ENCODE peak calls at places on chromosomes 1 and 21, in four cellular contexts. P, C, Z and Y are unnamed samples.

GRCh38 chr1:21843208-21843607 is 31.1 kb downstream of the LDLRAD2 start:
- DNase-seq in P (no peak), C (no peak), Z (no peak), Y (no peak)

GRCh38 chr21:29342394-29342957 is 43.8 kb downstream of the BACH1 start:
- DNase-seq in P (no peak), C (no peak), Z (peak), Y (no peak)

GRCh38 chr21:42640486-42640885 is 12.9 kb upstream of the PDE9A start:
- DNase-seq in P (no peak), C (no peak), Z (no peak), Y (no peak)

GRCh38 chr1:20588634-20589225 is at the start of gene CDA:
- DNase-seq in P (no peak), C (peak), Z (no peak), Y (peak)

GRCh38 chr21:36691539-36692124 is 7.3 kb upstream of the SIM2 start:
- DNase-seq in P (no peak), C (no peak), Z (no peak), Y (no peak)

GRCh38 chr1:63784083-63784482 is 10.3 kb downstream of the ROR1 start:
- DNase-seq in P (no peak), C (no peak), Z (no peak), Y (no peak)

GRCh38 chr1:158527190-158527815 is 26.9 kb downstream of the OR6Y1 start:
- DNase-seq in P (peak), C (peak), Z (no peak), Y (no peak)

GRCh38 chr1:101238681-101239094 is 1.9 kb downstream of the S1PR1 start:
- DNase-seq in P (peak), C (peak), Z (no peak), Y (peak)

GRCh38 chr1:210446479-210446878 is 117.8 kb downstream of the HHAT start:
- DNase-seq in P (no peak), C (no peak), Z (no peak), Y (no peak)

GRCh38 chr1:2110191-2110737 is 60.1 kb downstream of the PRKCZ start:
- DNase-seq in P (no peak), C (no peak), Z (no peak), Y (no peak)

GRCh38 chr1:78003882-78004718 is 639 bp upstream of the DNAJB4 start:
- DNase-seq in P (peak), C (peak), Z (peak), Y (peak)

GRCh38 chr21:40841524-40842196 is 5.3 kb downstream of the DSCAM start:
- DNase-seq in P (peak), C (peak), Z (no peak), Y (peak)

GRCh38 chr1:81899214-81899613 is 98.5 kb downstream of the ADGRL2 start:
- DNase-seq in P (no peak), C (no peak), Z (no peak), Y (no peak)

GRCh38 chr1:204127597-204128242 is 24.1 kb downstream of the ETNK2 start:
- DNase-seq in P (peak), C (peak), Z (no peak), Y (peak)

GRCh38 chr1:3072178-3072947 is 3.4 kb downstream of the PRDM16 start:
- DNase-seq in P (no peak), C (no peak), Z (no peak), Y (peak)

GRCh38 chr1:27574871-27575831 is 28.8 kb downstream of the AHDC1 start:
- DNase-seq in P (peak), C (no peak), Z (no peak), Y (peak)

GRCh38 chr1:222583079-222583478 is 6.7 kb downstream of the TAF1A start:
- DNase-seq in P (no peak), C (no peak), Z (peak), Y (no peak)

GRCh38 chr21:45108808-45109800 is 34.7 kb downstream of the ADARB1 start:
- DNase-seq in P (no peak), C (no peak), Z (no peak), Y (no peak)

GRCh38 chr1:77322061-77322900 is 40.5 kb downstream of the AK5 start:
- DNase-seq in P (peak), C (peak), Z (no peak), Y (no peak)

GRCh38 chr1:177472567-177472966 is 301.8 kb downstream of the BRINP2 start:
- DNase-seq in P (no peak), C (no peak), Z (no peak), Y (no peak)

GRCh38 chr1:184988506-184988905 is 14.2 kb upstream of the NIBAN1 start:
- DNase-seq in P (no peak), C (no peak), Z (no peak), Y (no peak)

GRCh38 chr1:164768045-164768402 is 209.0 kb downstream of the PBX1 start:
- DNase-seq in P (no peak), C (no peak), Z (no peak), Y (no peak)

GRCh38 chr1:178768423-178768822 is 43.4 kb downstream of the RALGPS2 start:
- DNase-seq in P (peak), C (peak), Z (no peak), Y (no peak)

GRCh38 chr1:188228623-188229022 is 1399.9 kb downstream of the PLA2G4A start:
- DNase-seq in P (no peak), C (no peak), Z (no peak), Y (no peak)

GRCh38 chr1:224211262-224211962 is 28.4 kb downstream of the DEGS1 start:
- DNase-seq in P (peak), C (peak), Z (no peak), Y (no peak)

GRCh38 chr1:220680085-220680687 is 10.0 kb upstream of the C1orf115 start:
- DNase-seq in P (peak), C (peak), Z (no peak), Y (no peak)

GRCh38 chr1:27179373-27179772 is 24.4 kb upstream of the SLC9A1 start:
- DNase-seq in P (no peak), C (no peak), Z (no peak), Y (no peak)

DNA sequence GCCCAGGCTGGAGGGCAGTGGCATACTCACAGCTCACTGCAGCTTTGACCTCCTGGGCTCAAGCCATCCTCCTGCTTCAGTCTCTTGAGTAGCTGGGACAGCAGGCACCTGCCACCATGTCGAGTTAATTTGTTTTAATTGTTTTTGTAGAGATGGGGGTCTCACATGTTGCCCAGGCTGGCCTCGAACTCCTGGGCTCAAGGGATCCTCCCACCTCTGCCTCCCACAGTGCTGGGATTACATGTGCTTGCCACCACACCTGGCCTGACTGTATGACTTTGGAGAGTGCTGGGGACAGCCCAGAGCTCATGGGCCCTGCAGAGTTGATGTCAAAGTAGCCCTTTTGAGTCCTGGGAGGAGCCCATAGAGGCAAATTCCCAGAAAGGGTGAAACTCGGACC is 1.8 kb downstream of the OBSCN start:
- DNase-seq in P (no peak), C (no peak), Z (no peak), Y (no peak)
- TF ChIP-seq CREB1 in P (no peak), C (no peak), Z (no peak), Y (no peak)

GRCh38 chr1:235052067-235053008 is 76.3 kb downstream of the TOMM20 start:
- DNase-seq in P (no peak), C (no peak), Z (no peak), Y (no peak)
- TF ChIP-seq TCF7 in P (no peak), C (no peak), Z (no peak), Y (no peak)

DNA sequence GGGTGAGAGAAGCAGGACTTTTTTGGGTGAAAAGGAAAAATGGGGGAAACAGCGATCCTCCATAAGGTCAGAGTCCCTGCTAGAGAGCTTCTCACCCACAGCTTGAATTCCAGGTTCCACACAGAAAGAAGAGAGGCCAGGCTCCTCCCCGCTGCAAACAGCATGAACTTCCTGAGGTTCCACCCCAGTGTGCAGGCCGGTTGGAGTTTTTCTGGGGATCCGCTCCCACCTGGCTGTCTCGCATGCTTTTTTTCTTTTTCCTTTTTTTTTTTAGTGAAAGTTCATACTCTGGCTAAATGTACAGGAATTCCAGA is 595.1 kb upstream of the ZP4 start:
- DNase-seq in P (no peak), C (no peak), Z (no peak), Y (peak)
- TF ChIP-seq CREB1 in P (no peak), C (no peak), Z (no peak), Y (no peak)

GRCh38 chr1:62245201-62245600 is 50.6 kb downstream of the L1TD1 start:
- DNase-seq in P (no peak), C (no peak), Z (no peak), Y (no peak)
- TF ChIP-seq TCF7 in P (no peak), C (no peak), Z (no peak), Y (no peak)

DNA sequence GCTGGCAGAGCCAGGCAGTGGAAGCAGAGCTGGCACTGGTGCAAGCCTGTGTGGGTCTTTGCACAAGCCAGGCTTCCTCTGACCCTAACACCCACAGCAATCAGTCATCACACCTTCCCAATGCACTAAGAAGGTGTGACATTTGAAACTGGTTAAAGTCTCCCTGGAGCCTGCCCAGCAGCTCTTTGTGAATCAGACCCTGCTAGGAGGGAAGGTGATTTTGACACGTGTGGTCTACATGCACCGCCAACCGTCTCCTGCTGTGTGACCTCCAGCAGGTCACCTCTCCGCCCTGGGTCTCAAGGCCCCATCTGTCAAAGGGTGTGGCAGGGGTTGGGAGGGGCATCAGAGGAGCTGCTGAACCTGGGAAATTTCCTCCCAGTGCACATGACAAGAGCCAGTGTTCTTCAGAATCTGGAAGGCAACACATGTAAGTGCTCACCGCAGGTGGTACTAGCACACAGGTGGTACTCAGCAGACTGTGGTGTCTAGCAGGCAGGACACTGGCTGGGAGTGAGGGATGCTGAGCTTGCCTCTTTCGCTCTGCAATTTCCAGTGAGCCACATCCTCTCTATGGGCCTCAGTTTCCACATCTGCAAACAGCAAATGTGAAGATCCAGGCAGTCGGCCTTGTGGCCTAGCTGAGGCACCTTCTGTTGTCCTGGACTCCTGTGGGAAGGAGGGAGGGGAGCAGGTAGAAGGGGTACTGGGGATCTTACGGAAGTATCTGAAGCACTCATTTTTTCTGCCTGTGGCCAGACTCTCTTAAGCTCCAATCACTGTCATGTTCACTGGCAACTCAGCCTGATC is 123.2 kb downstream of the DMRTB1 start:
- DNase-seq in P (peak), C (no peak), Z (no peak), Y (no peak)
- TF ChIP-seq CREB1 in P (no peak), C (no peak), Z (no peak), Y (no peak)

GRCh38 chr1:64959973-64960372 is 6.4 kb downstream of the JAK1 start:
- DNase-seq in P (no peak), C (no peak), Z (no peak), Y (no peak)

GRCh38 chr1:64953241-64953640 is 13.1 kb downstream of the JAK1 start:
- DNase-seq in P (no peak), C (peak), Z (no peak), Y (no peak)

GRCh38 chr1:64955093-64956066 is 11.0 kb downstream of the JAK1 start:
- DNase-seq in P (no peak), C (peak), Z (no peak), Y (no peak)

GRCh38 chr1:64956241-64956640 is 10.1 kb downstream of the JAK1 start:
- DNase-seq in P (peak), C (no peak), Z (no peak), Y (no peak)

GRCh38 chr1:64956733-64957441 is 9.5 kb downstream of the JAK1 start:
- DNase-seq in P (peak), C (no peak), Z (peak), Y (no peak)
- TF ChIP-seq TCF7 in P (no peak), C (no peak), Z (no peak), Y (no peak)

DNA sequence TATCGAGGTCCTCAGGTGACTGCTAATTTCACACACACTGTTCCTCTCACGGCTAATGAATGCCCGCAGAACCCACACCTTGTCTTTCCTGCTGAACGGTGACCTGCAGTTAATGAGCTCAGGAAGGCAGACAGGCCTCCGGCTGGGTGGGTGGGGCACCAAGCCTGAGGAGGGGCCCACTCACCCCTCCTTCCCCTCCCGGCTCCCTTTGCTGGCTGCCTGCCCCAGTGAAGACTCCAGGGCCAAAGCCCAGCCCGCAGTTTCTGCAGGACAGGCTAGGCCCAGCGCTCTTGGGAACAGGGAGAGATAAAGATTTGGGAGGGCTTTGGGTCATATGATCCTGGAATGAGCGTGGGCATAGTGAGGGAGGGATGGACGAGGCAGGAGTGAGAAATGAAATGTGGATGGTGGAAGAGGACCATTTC is 26.4 kb downstream of the FOXO6 start:
- DNase-seq in P (no peak), C (no peak), Z (no peak), Y (peak)
- TF ChIP-seq CREB1 in P (no peak), C (no peak), Z (no peak), Y (no peak)

GRCh38 chr1:234659538-234659937 is 49.6 kb upstream of the IRF2BP2 start:
- DNase-seq in P (peak), C (peak), Z (no peak), Y (no peak)
- TF ChIP-seq TCF7 in P (no peak), C (no peak), Z (no peak), Y (no peak)

GRCh38 chr21:26188422-26188821 is 17.9 kb upstream of the APP start:
- DNase-seq in P (no peak), C (no peak), Z (no peak), Y (no peak)

GRCh38 chr21:26179501-26179900 is 8.9 kb upstream of the APP start:
- DNase-seq in P (no peak), C (no peak), Z (no peak), Y (no peak)

GRCh38 chr21:26185021-26185420 is 14.5 kb upstream of the APP start:
- DNase-seq in P (no peak), C (no peak), Z (no peak), Y (no peak)

DNA sequence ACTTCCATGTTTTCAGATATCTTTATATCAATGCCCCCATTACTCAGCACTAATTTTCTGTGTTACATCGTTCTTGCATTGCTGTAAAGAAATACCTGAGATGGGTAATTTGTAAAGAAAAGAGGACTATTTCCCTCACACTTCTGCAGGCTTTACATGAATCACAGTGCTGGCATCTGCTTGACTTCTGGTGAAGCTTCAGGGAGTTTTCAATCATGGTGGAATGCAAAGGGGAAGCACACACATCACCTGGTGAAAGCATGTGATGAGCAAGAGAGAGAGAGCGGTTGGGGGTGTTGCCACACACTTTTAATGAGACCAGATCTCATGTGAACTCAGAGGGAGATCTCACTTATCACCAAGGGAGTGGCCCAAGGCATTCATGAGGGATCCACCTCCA is 14.9 kb upstream of the APP start:
- DNase-seq in P (no peak), C (no peak), Z (no peak), Y (no peak)
- TF ChIP-seq CREB1 in P (no peak), C (no peak), Z (no peak), Y (no peak)

GRCh38 chr1:151130837-151131586 is 15.4 kb downstream of the SEMA6C start:
- DNase-seq in P (no peak), C (no peak), Z (peak), Y (peak)
- TF ChIP-seq TCF7 in P (no peak), C (no peak), Z (no peak), Y (no peak)